ENCODE peak calls at places on chromosome 13, in six cellular contexts. E is K562, D is GM12878, Q is IMR-90, Z is HepG2, G is H1. H is an unnamed sample.

GRCh38 chr13:42875448-42876269 is 94.3 kb downstream of the FAM216B start:
- DNase-seq in E (no peak), Q (peak; percentile 54), Z (no peak), G (peak; percentile 43), D (no peak), H (no peak)

GRCh38 chr13:106230450-106230849 is 305.0 kb downstream of the EFNB2 start:
- DNase-seq in G (no peak), D (no peak), Z (no peak), E (no peak), Q (peak; percentile 83), H (no peak)

GRCh38 chr13:27372896-27373295 is 51.5 kb upstream of the GTF3A start:
- DNase-seq in D (no peak), Z (peak; percentile 68), E (no peak), Q (peak; percentile 16), G (no peak), H (no peak)

GRCh38 chr13:49300716-49301589 is 53.2 kb downstream of the CDADC1 start:
- DNase-seq in G (no peak), Q (peak; percentile 76), E (peak; percentile 77), Z (peak; percentile 77), D (peak; percentile 42), H (peak; percentile 42)

GRCh38 chr13:109883181-109884180 is 97.1 kb upstream of the IRS2 start:
- DNase-seq in D (no peak), Z (no peak), E (no peak), G (no peak), Q (no peak), H (no peak)

GRCh38 chr13:21310220-21310619 is 133.8 kb downstream of the MRPL57 start:
- DNase-seq in D (no peak), E (no peak), Z (no peak), G (no peak), Q (no peak), H (no peak)

GRCh38 chr13:76884167-76884566 is 2.0 kb downstream of the KCTD12 start:
- DNase-seq in Z (no peak), G (peak; percentile 33), E (no peak), Q (no peak), D (no peak), H (no peak)

GRCh38 chr13:112893570-112894422 is 75.2 kb upstream of the MCF2L start:
- DNase-seq in Q (peak; percentile 21), G (peak; percentile 36), D (no peak), Z (peak; percentile 76), E (peak; percentile 52), H (no peak)

GRCh38 chr13:57865600-57866294 is 234.2 kb downstream of the PCDH17 start:
- DNase-seq in G (no peak), D (no peak), Q (no peak), E (peak; percentile 3), Z (no peak), H (no peak)

GRCh38 chr13:40777166-40777956 is 6.4 kb upstream of the MRPS31 start:
- DNase-seq in G (no peak), Q (peak; percentile 37), D (no peak), Z (peak; percentile 71), E (peak; percentile 70), H (peak; percentile 65)

GRCh38 chr13:39364797-39365468 is 238.1 kb downstream of the LHFPL6 start:
- DNase-seq in D (no peak), G (no peak), Q (peak; percentile 48), Z (peak; percentile 7), E (no peak), H (peak; percentile 0)

GRCh38 chr13:43298799-43299198 is 275.4 kb downstream of the DNAJC15 start:
- DNase-seq in Q (no peak), G (no peak), D (no peak), E (no peak), Z (no peak), H (no peak)

GRCh38 chr13:41054212-41054877 is 7.0 kb upstream of the WBP4 start:
- DNase-seq in E (peak; percentile 68), Z (peak; percentile 53), Q (peak; percentile 64), G (no peak), D (peak; percentile 37), H (no peak)

GRCh38 chr13:76837811-76838210 is 48.4 kb downstream of the KCTD12 start:
- DNase-seq in G (no peak), E (no peak), Z (no peak), D (no peak), Q (peak; percentile 32), H (no peak)

GRCh38 chr13:26946675-26947342 is 186.2 kb upstream of the GPR12 start:
- DNase-seq in D (peak; percentile 16), Q (peak; percentile 73), Z (peak; percentile 64), G (no peak), E (peak; percentile 66), H (peak; percentile 44)

GRCh38 chr13:79451500-79451962 is 29.4 kb upstream of the NDFIP2 start:
- DNase-seq in G (no peak), D (peak; percentile 71), Z (no peak), Q (peak; percentile 92), E (peak; percentile 90), H (no peak)

DNA sequence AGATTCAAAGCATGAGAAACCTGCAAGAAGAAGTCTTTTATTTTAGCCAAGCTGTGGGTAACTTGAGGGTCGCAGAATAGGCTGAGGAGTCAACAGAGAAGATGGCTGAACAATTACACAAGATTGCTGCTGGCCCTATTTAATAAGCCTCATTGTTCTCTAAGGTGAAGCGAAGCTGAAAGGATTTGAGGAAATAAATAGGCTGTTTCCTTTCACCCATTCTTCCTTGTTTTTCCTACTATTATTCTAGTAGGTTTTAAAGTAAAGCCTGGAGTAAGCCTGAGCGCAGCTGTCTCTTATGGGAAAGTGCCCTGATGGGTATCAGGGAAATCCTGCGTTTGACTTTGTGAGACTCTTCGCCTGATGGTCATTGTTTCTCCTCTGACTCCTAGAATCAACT is 25.0 kb upstream of the PCCA start:
- DNase-seq in D (no peak), Q (no peak), E (no peak), Z (no peak), G (no peak), H (no peak)
- H3K9ac ChIP-seq in D (no peak overlapping the region), Q (no peak overlapping the region), E (no peak overlapping the region), Z (no peak overlapping the region), G (no peak overlapping the region), H (no peak overlapping the region)

GRCh38 chr13:34145061-34145460 is 327.1 kb downstream of the RFC3 start:
- DNase-seq in E (no peak), Q (no peak), G (no peak), D (no peak), Z (no peak), H (no peak)
- TF ChIP-seq CEBPB in E (no peak), Q (no peak), G (no peak), D (no peak), Z (no peak), H (no peak)

GRCh38 chr13:74070513-74070912 is 63.7 kb downstream of the KLF12 start:
- DNase-seq in D (no peak), Q (no peak), Z (no peak), E (no peak), G (no peak), H (no peak)

GRCh38 chr13:74068471-74068870 is 65.7 kb downstream of the KLF12 start:
- DNase-seq in E (no peak), G (no peak), D (no peak), Q (no peak), Z (no peak), H (no peak)

GRCh38 chr13:74066937-74067336 is 67.3 kb downstream of the KLF12 start:
- DNase-seq in Q (peak; percentile 25), G (no peak), Z (no peak), E (no peak), D (no peak), H (no peak)

GRCh38 chr13:74070065-74070464 is 64.1 kb downstream of the KLF12 start:
- DNase-seq in G (no peak), Z (no peak), E (no peak), D (peak; percentile 8), Q (no peak), H (no peak)

GRCh38 chr13:74067818-74068217 is 66.4 kb downstream of the KLF12 start:
- DNase-seq in D (no peak), G (no peak), Z (no peak), E (no peak), Q (peak; percentile 52), H (no peak)
- H3K27ac ChIP-seq in D (no peak overlapping the region), G (no peak overlapping the region), Z (no peak overlapping the region), E (no peak overlapping the region), Q (no peak overlapping the region), H (no peak overlapping the region)

DNA sequence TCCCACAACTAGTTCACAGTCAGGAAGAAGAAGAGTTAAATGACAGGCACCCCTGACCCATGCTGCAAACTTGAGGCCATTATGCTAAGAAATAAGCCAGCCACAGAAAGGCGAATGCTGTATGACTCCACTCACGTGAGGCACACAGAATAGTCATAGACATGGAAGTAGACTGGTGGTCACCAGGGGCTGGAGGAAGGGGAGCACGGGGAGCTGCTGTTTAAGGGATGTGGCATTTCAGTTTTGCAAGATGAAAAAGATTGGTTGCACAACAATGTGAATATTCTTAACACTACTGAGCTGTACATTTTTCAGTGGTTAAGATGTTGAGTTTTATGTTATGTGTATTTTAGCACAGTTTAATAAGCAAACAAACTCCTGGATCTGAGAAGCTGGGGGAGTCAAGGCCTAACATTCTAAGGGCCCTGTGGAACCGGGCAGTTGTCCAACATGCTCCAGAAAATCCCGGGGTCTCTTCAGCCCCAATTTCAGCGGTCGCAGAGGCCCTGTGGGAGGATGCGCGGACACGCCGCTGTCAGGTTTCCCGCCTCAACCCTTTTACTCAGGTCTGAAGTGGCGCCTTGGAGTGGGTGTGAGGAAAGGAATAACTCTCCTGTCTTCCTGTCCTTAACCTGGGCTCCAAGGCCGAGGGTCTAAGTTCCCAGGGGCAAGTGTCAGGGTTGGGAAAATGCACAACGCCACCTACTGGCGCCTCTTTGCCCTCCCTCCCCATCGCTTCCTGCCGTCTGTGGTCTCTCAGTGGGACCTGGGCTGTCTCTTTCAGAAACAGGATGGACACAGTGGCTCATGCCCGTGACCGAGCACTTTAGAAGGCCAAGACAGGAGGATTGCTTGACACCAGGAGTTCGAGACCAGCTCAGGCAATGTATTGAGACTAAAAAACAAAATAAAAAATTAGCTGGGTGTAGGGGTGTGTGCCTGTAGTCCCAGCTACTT is 4.4 kb upstream of the TMEM272 start:
- DNase-seq in Z (peak; percentile 22), G (peak; percentile 67), E (peak; percentile 62), D (no peak), Q (peak; percentile 30), H (peak; percentile 24)
- H3K9ac ChIP-seq in Z (no peak overlapping the region), G (no peak overlapping the region), E (no peak overlapping the region), D (no peak overlapping the region), Q (no peak overlapping the region), H (no peak overlapping the region)